ENCODE peak calls at places on chromosomes 12 and 14, in five cellular contexts. R is H7, Z is activated T-cell treated with anti-CD3 and anti-CD28 coated beads for 24 hours, G is HFF-Myc, M is AG08395. K is an unnamed sample.

GRCh38 chr12:56634242-56634836 is 4.2 kb upstream of the BAZ2A start:
- DNase-seq in R (peak; percentile 91), Z (no peak), G (no peak), M (no peak), K (no peak)

GRCh38 chr12:91854725-91855124 is 290.9 kb downstream of the BTG1 start:
- DNase-seq in R (no peak), Z (no peak), G (no peak), M (no peak), K (no peak)

GRCh38 chr14:76829016-76829365 is 2.8 kb downstream of the LRRC74A start:
- DNase-seq in R (peak; percentile 46), Z (no peak), G (no peak), M (no peak), K (no peak)

GRCh38 chr14:105532111-105532623 is 5.8 kb downstream of the TMEM121 start:
- DNase-seq in R (peak; percentile 42), Z (no peak), G (no peak), M (no peak), K (no peak)

GRCh38 chr14:64937176-64937820 is 5.2 kb downstream of the GPX2 start:
- DNase-seq in R (no peak), Z (no peak), G (no peak), M (no peak), K (no peak)

GRCh38 chr12:122116707-122117535 is 38.4 kb downstream of the MLXIP start:
- DNase-seq in R (peak; percentile 5), Z (no peak), G (no peak), M (no peak), K (no peak)

GRCh38 chr12:69511469-69511868 is 41.3 kb downstream of the FRS2 start:
- DNase-seq in R (no peak), Z (no peak), G (no peak), M (no peak), K (no peak)

GRCh38 chr12:1779783-1780182 is 40.6 kb upstream of the LRTM2 start:
- DNase-seq in R (no peak), Z (no peak), G (no peak), M (peak; percentile 13), K (no peak)

GRCh38 chr12:122167328-122167925 is 6.6 kb downstream of the IL31 start:
- DNase-seq in R (no peak), Z (no peak), G (no peak), M (no peak), K (no peak)

GRCh38 chr12:56114084-56114483 is 2.3 kb upstream of the RPL41 start:
- DNase-seq in R (no peak), Z (no peak), G (no peak), M (no peak), K (no peak)

GRCh38 chr14:93965287-93965821 is 11.0 kb downstream of the ASB2 start:
- DNase-seq in R (no peak), Z (no peak), G (no peak), M (peak; percentile 88), K (no peak)

GRCh38 chr12:79420146-79420618 is 270.6 kb downstream of the PAWR start:
- DNase-seq in R (peak; percentile 34), Z (no peak), G (peak; percentile 75), M (peak; percentile 68), K (peak; percentile 39)

GRCh38 chr12:89671469-89671868 is 37.2 kb downstream of the ATP2B1 start:
- DNase-seq in R (no peak), Z (no peak), G (no peak), M (peak; percentile 69), K (no peak)

GRCh38 chr14:95935228-95935822 is 58.7 kb downstream of the TUNAR start:
- DNase-seq in R (peak; percentile 22), Z (no peak), G (peak; percentile 15), M (peak; percentile 14), K (no peak)

GRCh38 chr14:77110286-77110685 is 12.2 kb downstream of the CIPC start:
- DNase-seq in R (no peak), Z (no peak), G (no peak), M (no peak), K (no peak)

GRCh38 chr12:104581000-104581570 is 124.3 kb downstream of the CHST11 start:
- DNase-seq in R (no peak), Z (no peak), G (no peak), M (no peak), K (no peak)

GRCh38 chr12:5580911-5581488 is 149.1 kb downstream of the NTF3 start:
- DNase-seq in R (no peak), Z (no peak), G (peak; percentile 10), M (peak; percentile 71), K (no peak)

GRCh38 chr12:4202482-4202881 is 71.1 kb upstream of the CCND2 start:
- DNase-seq in R (no peak), Z (no peak), G (no peak), M (no peak), K (no peak)

GRCh38 chr12:54371328-54372112 is 7.2 kb upstream of the GPR84 start:
- DNase-seq in R (peak; percentile 27), Z (no peak), G (no peak), M (no peak), K (no peak)

GRCh38 chr14:68807148-68807600 is 14.3 kb upstream of the ZFP36L1 start:
- DNase-seq in R (peak; percentile 24), Z (no peak), G (no peak), M (peak; percentile 80), K (no peak)

GRCh38 chr14:51603495-51603894 is 48.2 kb upstream of the FRMD6 start:
- DNase-seq in R (no peak), Z (no peak), G (no peak), M (no peak), K (no peak)

GRCh38 chr14:37584211-37585100 is 10.6 kb downstream of the FOXA1 start:
- DNase-seq in R (peak; percentile 74), Z (no peak), G (no peak), M (no peak), K (no peak)

GRCh38 chr12:110179291-110179690 is 55.1 kb downstream of the IFT81 start:
- DNase-seq in R (no peak), Z (no peak), G (no peak), M (no peak), K (no peak)

GRCh38 chr14:20415723-20416622 is 2.7 kb upstream of the TEP1 start:
- DNase-seq in R (peak; percentile 62), Z (no peak), G (peak; percentile 38), M (peak; percentile 57), K (peak; percentile 50)

GRCh38 chr12:93060666-93061413 is 131.7 kb upstream of the EEA1 start:
- DNase-seq in R (peak; percentile 25), Z (no peak), G (peak; percentile 42), M (peak; percentile 56), K (no peak)

GRCh38 chr14:55339770-55340169 is 68.5 kb downstream of the FBXO34 start:
- DNase-seq in R (no peak), Z (peak; percentile 31), G (no peak), M (no peak), K (no peak)

GRCh38 chr14:30243805-30244204 is 315.2 kb upstream of the G2E3 start:
- DNase-seq in R (no peak), Z (no peak), G (no peak), M (peak; percentile 69), K (no peak)

GRCh38 chr14:91258876-91259275 is 14.4 kb upstream of the GPR68 start:
- DNase-seq in R (no peak), Z (no peak), G (no peak), M (no peak), K (no peak)

GRCh38 chr12:124548854-124549378 is 18.5 kb downstream of the NCOR2 start:
- DNase-seq in R (peak; percentile 56), Z (no peak), G (no peak), M (peak; percentile 71), K (no peak)

GRCh38 chr12:58314610-58315009 is 373.2 kb downstream of the ATP23 start:
- DNase-seq in R (no peak), Z (no peak), G (no peak), M (peak; percentile 25), K (no peak)